ENCODE peak calls at places on chromosome 14, in eight cellular contexts. B is GM12865, V is psoas muscle, J is HL-60, G is ascending aorta, M is Peyer's patch, R is HepG2, E is cardiac muscle cell. N is an unnamed sample.

GRCh38 chr14:52706286-52706685 is 714 bp upstream of the PSMC6 start:
- DNase-seq in G (no peak), J (no peak), E (no peak), B (peak; percentile 38), V (no peak), R (no peak), M (no peak), N (no peak)

GRCh38 chr14:32621585-32621984 is 292.5 kb downstream of the AKAP6 start:
- DNase-seq in M (no peak), B (no peak), J (no peak), E (no peak), V (no peak), G (no peak), R (no peak), N (no peak)

GRCh38 chr14:65834812-65835211 is 422.3 kb downstream of the FUT8 start:
- DNase-seq in R (no peak), G (no peak), V (no peak), M (no peak), B (no peak), J (no peak), E (no peak), N (no peak)

GRCh38 chr14:77986808-77987207 is 183.4 kb upstream of the NRXN3 start:
- DNase-seq in V (no peak), M (no peak), G (peak; percentile 8), J (no peak), E (no peak), R (no peak), B (no peak), N (no peak)

GRCh38 chr14:52961060-52961639 is 10.3 kb upstream of the FERMT2 start:
- DNase-seq in R (peak; percentile 70), G (peak; percentile 78), J (no peak), B (peak; percentile 83), V (peak; percentile 55), E (peak; percentile 82), M (peak; percentile 69), N (no peak)

GRCh38 chr14:83172363-83172762 is 1638.7 kb upstream of the SEL1L start:
- DNase-seq in M (no peak), G (no peak), E (no peak), V (no peak), J (no peak), R (peak; percentile 13), B (no peak), N (no peak)

GRCh38 chr14:33836203-33836894 is 114.5 kb downstream of the EGLN3 start:
- DNase-seq in E (no peak), V (no peak), J (no peak), B (peak; percentile 13), G (no peak), M (no peak), R (no peak), N (no peak)

GRCh38 chr14:104888489-104889373 is 23.7 kb downstream of the CEP170B start:
- DNase-seq in R (no peak), J (no peak), G (peak; percentile 62), B (no peak), E (no peak), V (peak; percentile 52), M (peak; percentile 43), N (no peak)

GRCh38 chr14:22910916-22911315 is 8.0 kb downstream of the RBM23 start:
- DNase-seq in J (no peak), V (no peak), G (no peak), R (no peak), B (no peak), E (no peak), M (no peak), N (no peak)

GRCh38 chr14:65252471-65253255 is 150.3 kb upstream of the MAX start:
- DNase-seq in E (no peak), V (no peak), B (no peak), J (no peak), R (no peak), G (no peak), M (no peak), N (no peak)

GRCh38 chr14:32012062-32012461 is 65.0 kb upstream of the ARHGAP5 start:
- DNase-seq in G (no peak), E (no peak), R (no peak), B (no peak), J (no peak), M (no peak), V (no peak), N (no peak)

GRCh38 chr14:99146991-99147740 is 124.8 kb downstream of the BCL11B start:
- DNase-seq in E (no peak), M (peak; percentile 15), R (no peak), B (no peak), J (no peak), V (no peak), G (peak; percentile 24), N (no peak)

GRCh38 chr14:52876311-52876710 is 74.5 kb downstream of the FERMT2 start:
- DNase-seq in R (no peak), E (no peak), B (no peak), M (no peak), G (no peak), J (no peak), V (no peak), N (no peak)

GRCh38 chr14:93752980-93753561 is 35.2 kb downstream of the PRIMA1 start:
- DNase-seq in G (no peak), E (no peak), J (no peak), R (no peak), V (no peak), B (no peak), M (no peak), N (no peak)

GRCh38 chr14:63573579-63573978 is 30.4 kb upstream of the PPP2R5E start:
- DNase-seq in E (no peak), M (no peak), B (no peak), J (no peak), G (no peak), R (no peak), V (no peak), N (no peak)

GRCh38 chr14:67162390-67162789 is 26.9 kb upstream of the GARIN2 start:
- DNase-seq in M (no peak), R (no peak), J (no peak), E (no peak), V (no peak), G (no peak), B (no peak), N (no peak)

GRCh38 chr14:67158559-67158958 is 30.7 kb upstream of the GARIN2 start:
- DNase-seq in B (no peak), E (no peak), V (no peak), R (no peak), J (no peak), G (no peak), M (no peak), N (no peak)
- TF ChIP-seq CTCF in B (no peak), E (no peak), V (no peak), R (no peak), J (no peak), G (no peak), M (no peak), N (no peak)

GRCh38 chr14:89336338-89336737 is 80.7 kb downstream of the FOXN3 start:
- DNase-seq in V (no peak), J (no peak), B (peak; percentile 81), E (no peak), R (peak; percentile 27), G (no peak), M (peak; percentile 55), N (no peak)

GRCh38 chr14:89330236-89331002 is 86.6 kb downstream of the FOXN3 start:
- DNase-seq in R (no peak), G (peak; percentile 87), B (peak; percentile 38), M (peak; percentile 57), E (no peak), V (peak; percentile 69), J (no peak), N (no peak)

GRCh38 chr14:89327771-89328212 is 89.2 kb downstream of the FOXN3 start:
- DNase-seq in R (no peak), J (no peak), E (no peak), V (no peak), M (no peak), B (no peak), G (no peak), N (no peak)

GRCh38 chr14:89331398-89331797 is 85.6 kb downstream of the FOXN3 start:
- DNase-seq in M (no peak), J (no peak), V (no peak), R (no peak), G (no peak), E (no peak), B (peak; percentile 92), N (no peak)

DNA sequence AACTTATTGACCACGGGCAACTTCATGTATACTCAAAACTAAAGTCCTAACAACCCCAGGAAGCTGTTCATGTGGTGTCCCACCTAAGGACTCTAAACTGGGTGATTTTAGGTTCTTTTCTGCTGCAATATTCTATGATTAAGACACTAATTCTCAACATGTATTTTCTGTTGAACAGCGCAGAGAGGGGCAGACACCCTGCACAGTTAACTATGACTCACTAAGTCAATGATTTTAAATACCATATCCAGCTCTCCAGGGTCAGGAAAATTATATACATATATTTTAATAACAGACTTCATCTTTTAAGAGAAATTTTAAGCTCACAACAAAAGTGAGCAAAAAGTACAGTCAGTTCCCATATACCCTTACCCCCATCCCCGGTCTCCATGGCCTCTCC is 85.0 kb downstream of the FOXN3 start:
- DNase-seq in M (no peak), V (no peak), G (no peak), E (no peak), R (no peak), J (no peak), B (peak; percentile 42), N (no peak)
- H3K4me3 ChIP-seq in M (no peak overlapping the region), V (no peak overlapping the region), G (no peak overlapping the region), E (no peak overlapping the region), R (no peak overlapping the region), J (no peak overlapping the region), B (peak overlapping the region; percentile 12), N (no peak overlapping the region)

GRCh38 chr14:90599748-90600507 is 203.1 kb downstream of the CALM1 start:
- DNase-seq in J (no peak), R (peak; percentile 3), G (no peak), V (no peak), E (no peak), M (no peak), B (no peak), N (no peak)
- TF ChIP-seq CTCF in J (no peak), R (peak; percentile 23), G (peak; percentile 6), V (peak; percentile 36), E (peak; percentile 19), M (peak; percentile 42), B (no peak), N (peak; percentile 46)

GRCh38 chr14:103220134-103220981 is 97.1 kb downstream of the TNFAIP2 start:
- DNase-seq in R (no peak), J (no peak), G (no peak), B (no peak), E (no peak), M (no peak), V (no peak), N (no peak)
- H3K4me3 ChIP-seq in R (no peak overlapping the region), J (no peak overlapping the region), G (peak overlapping the region; percentile 40), B (no peak overlapping the region), E (peak overlapping the region; percentile 15), M (peak overlapping the region; percentile 35), V (peak overlapping the region; percentile 65), N (peak overlapping the region; percentile 37)

GRCh38 chr14:106875503-106875902 is 1349.1 kb downstream of the TMEM121 start:
- DNase-seq in J (no peak), G (no peak), M (peak; percentile 80), B (peak; percentile 64), R (no peak), E (no peak), V (no peak), N (no peak)
- TF ChIP-seq CTCF in J (peak; percentile 39), G (no peak), M (no peak), B (peak; percentile 71), R (peak; percentile 57), E (no peak), V (no peak), N (peak; percentile 54)

GRCh38 chr14:95361373-95362179 is 41.9 kb upstream of the CLMN start:
- DNase-seq in R (no peak), E (no peak), G (peak; percentile 56), V (peak; percentile 65), B (peak; percentile 70), J (peak; percentile 37), M (peak; percentile 81), N (no peak)
- H3K4me3 ChIP-seq in R (peak overlapping the region; percentile 46), E (no peak overlapping the region), G (no peak overlapping the region), V (no peak overlapping the region), B (no peak overlapping the region), J (no peak overlapping the region), M (no peak overlapping the region), N (peak overlapping the region; percentile 15)

N was measured in epithelial cell of proximal tubule.